ENCODE peak calls at places on chromosome 11, in eight cellular contexts. X is PC-3; N is iris pigment epithelial cell; W is trophoblast cell; K is activated CD8-positive, alpha-beta memory T cell treated with anti-CD3 and anti-CD28 coated beads, Interleukin-2, amount 50 U/mL, for 48 hours; Y is anterior cingulate cortex; V is Caco-2; Q is posterior vena cava. D is an unnamed sample.

GRCh38 chr11:3861698-3862097 is 6.2 kb downstream of the STIM1 start:
- DNase-seq in N (no peak), Y (no peak), W (no peak), X (no peak), K (no peak), V (no peak), Q (no peak), D (no peak)

GRCh38 chr11:28231475-28231874 is 123.3 kb downstream of the METTL15 start:
- DNase-seq in V (no peak), Q (no peak), N (peak; percentile 87), Y (no peak), W (no peak), X (no peak), K (no peak), D (no peak)

GRCh38 chr11:3904228-3904627 is 48.8 kb downstream of the STIM1 start:
- DNase-seq in X (peak; percentile 67), V (no peak), N (no peak), Y (no peak), W (no peak), K (no peak), Q (no peak), D (no peak)

GRCh38 chr11:39236916-39237315 is 2222.5 kb downstream of the LRRC4C start:
- DNase-seq in Q (no peak), N (no peak), V (peak; percentile 19), X (peak; percentile 60), W (no peak), Y (no peak), K (no peak), D (no peak)

GRCh38 chr11:74004694-74005615 is 3.9 kb downstream of the UCP3 start:
- DNase-seq in W (no peak), Y (no peak), K (peak; percentile 82), X (no peak), N (no peak), Q (peak; percentile 81), V (no peak), D (no peak)

GRCh38 chr11:121237686-121238658 is 54.6 kb upstream of the SC5D start:
- DNase-seq in W (no peak), Q (no peak), K (no peak), V (no peak), X (peak; percentile 95), N (peak; percentile 76), Y (no peak), D (no peak)

GRCh38 chr11:67373916-67374570 is 645 bp upstream of the CLCF1 start:
- DNase-seq in N (peak; percentile 97), W (peak; percentile 96), Y (no peak), V (peak; percentile 95), Q (peak; percentile 96), K (no peak), X (peak; percentile 99), D (peak; percentile 96)

GRCh38 chr11:107752508-107752907 is 40.7 kb upstream of the SLN start:
- DNase-seq in N (no peak), K (no peak), Q (no peak), Y (no peak), W (no peak), V (no peak), X (no peak), D (no peak)

GRCh38 chr11:93082900-93083299 is 113.4 kb downstream of the MTNR1B start:
- DNase-seq in V (no peak), N (no peak), W (no peak), K (no peak), X (no peak), Q (no peak), Y (no peak), D (no peak)

GRCh38 chr11:69339916-69340565 is 46.1 kb downstream of the MYEOV start:
- DNase-seq in N (no peak), W (no peak), V (no peak), Q (peak; percentile 16), X (no peak), Y (no peak), K (peak; percentile 30), D (no peak)

GRCh38 chr11:85076535-85077330 is 550.4 kb downstream of the DLG2 start:
- DNase-seq in W (no peak), N (peak; percentile 69), Q (no peak), Y (no peak), K (no peak), V (no peak), X (peak; percentile 91), D (no peak)

GRCh38 chr11:614091-614582 is 1.6 kb downstream of the IRF7 start:
- DNase-seq in Y (no peak), K (no peak), Q (no peak), N (no peak), V (no peak), X (peak; percentile 16), W (no peak), D (peak; percentile 78)

GRCh38 chr11:116707250-116707649 is 65.5 kb downstream of the BUD13 start:
- DNase-seq in Q (no peak), V (peak; percentile 47), K (no peak), N (no peak), W (no peak), X (peak; percentile 27), Y (no peak), D (no peak)

GRCh38 chr11:72573380-72573949 is 100.8 kb downstream of the PDE2A start:
- DNase-seq in W (no peak), K (no peak), Q (no peak), Y (no peak), X (peak; percentile 59), N (peak; percentile 37), V (peak; percentile 82), D (no peak)

GRCh38 chr11:116782728-116783127 is 5.1 kb downstream of the ZPR1 start:
- DNase-seq in X (peak; percentile 73), Q (no peak), W (peak; percentile 23), V (no peak), N (peak; percentile 67), Y (no peak), K (no peak), D (no peak)

GRCh38 chr11:22884268-22884667 is 24.0 kb upstream of the CCDC179 start:
- DNase-seq in K (no peak), W (no peak), N (peak; percentile 29), V (peak; percentile 7), Y (no peak), Q (no peak), X (no peak), D (no peak)

GRCh38 chr11:16120008-16120407 is 236.3 kb downstream of the SOX6 start:
- DNase-seq in V (no peak), N (no peak), X (no peak), Y (no peak), Q (no peak), K (no peak), W (no peak), D (no peak)

GRCh38 chr11:65718964-65719492 is 1.6 kb downstream of the RNASEH2C start:
- DNase-seq in N (peak; percentile 32), V (no peak), W (no peak), Q (no peak), K (no peak), Y (no peak), X (no peak), D (no peak)

GRCh38 chr11:126602993-126603392 is 247.5 kb downstream of the ST3GAL4 start:
- DNase-seq in V (no peak), Y (peak; percentile 39), K (no peak), Q (peak; percentile 63), W (no peak), N (no peak), X (no peak), D (no peak)

GRCh38 chr11:35781342-35782171 is 119.0 kb downstream of the TRIM44 start:
- DNase-seq in K (no peak), Y (no peak), V (peak; percentile 18), Q (no peak), N (peak; percentile 59), W (no peak), X (peak; percentile 72), D (no peak)

GRCh38 chr11:100670140-100670539 is 16.9 kb upstream of the ARHGAP42 start:
- DNase-seq in V (no peak), X (no peak), Y (no peak), N (no peak), W (no peak), Q (no peak), K (no peak), D (no peak)

GRCh38 chr11:61917043-61917356 is 366 bp downstream of the RAB3IL1 start:
- DNase-seq in V (no peak), N (no peak), W (no peak), K (no peak), Q (peak; percentile 82), Y (no peak), X (no peak), D (no peak)

GRCh38 chr11:128476729-128477128 is 110.6 kb downstream of the ETS1 start:
- DNase-seq in W (peak; percentile 90), X (no peak), Y (no peak), K (no peak), V (no peak), N (peak; percentile 94), Q (no peak), D (no peak)

GRCh38 chr11:40054631-40055030 is 1404.8 kb downstream of the LRRC4C start:
- DNase-seq in W (no peak), Q (no peak), X (no peak), K (no peak), V (no peak), N (no peak), Y (no peak), D (peak; percentile 29)

GRCh38 chr11:72701466-72701865 is 27.2 kb upstream of the PDE2A start:
- DNase-seq in X (no peak), V (no peak), Y (no peak), K (no peak), W (no peak), N (no peak), Q (no peak), D (peak; percentile 66)

GRCh38 chr11:112581747-112582146 is 321.1 kb upstream of the PLET1 start:
- DNase-seq in Q (no peak), X (no peak), V (no peak), K (no peak), W (peak; percentile 68), Y (no peak), N (no peak), D (no peak)

GRCh38 chr11:86805873-86806310 is 5.5 kb downstream of the PRSS23 start:
- DNase-seq in N (no peak), K (no peak), W (no peak), X (peak; percentile 41), Y (no peak), V (no peak), Q (no peak), D (no peak)

GRCh38 chr11:120794748-120795147 is 229.2 kb upstream of the TBCEL start:
- DNase-seq in V (no peak), Y (no peak), N (no peak), X (no peak), W (no peak), K (no peak), Q (no peak), D (no peak)

GRCh38 chr11:76752321-76753175 is 30.6 kb upstream of the TSKU start:
- DNase-seq in W (no peak), N (peak; percentile 72), X (no peak), Q (peak; percentile 97), V (no peak), K (no peak), Y (no peak), D (peak; percentile 90)

D was measured in kidney.